ENCODE peak calls at places on chromosomes 1 and 21, in seven cellular contexts. M, C, S, T, L, Y and I are unnamed samples.

GRCh38 chr1:83559090-83559489 is 439.8 kb downstream of the TTLL7 start:
- DNase-seq in M (no peak), C (no peak), S (no peak), T (no peak), L (no peak), Y (no peak), I (no peak)

GRCh38 chr1:206503591-206504362 is 3.6 kb upstream of the RASSF5 start:
- DNase-seq in M (peak; percentile 97), C (peak; percentile 98), S (peak; percentile 100), T (no peak), L (no peak), Y (peak; percentile 78), I (peak; percentile 91)

GRCh38 chr1:5831600-5832335 is 160.5 kb downstream of the NPHP4 start:
- DNase-seq in M (no peak), C (no peak), S (no peak), T (no peak), L (no peak), Y (no peak), I (no peak)

GRCh38 chr1:172429324-172430127 is 9.0 kb downstream of the C1orf105 start:
- DNase-seq in M (peak; percentile 68), C (peak; percentile 70), S (peak; percentile 99), T (no peak), L (no peak), Y (peak; percentile 63), I (no peak)

GRCh38 chr1:149997585-149998262 is 12.8 kb downstream of the OTUD7B start:
- DNase-seq in M (no peak), C (no peak), S (no peak), T (no peak), L (no peak), Y (no peak), I (no peak)

GRCh38 chr1:15680614-15681345 is 3.3 kb upstream of the PLEKHM2 start:
- DNase-seq in M (peak; percentile 95), C (peak; percentile 96), S (peak; percentile 89), T (no peak), L (no peak), Y (no peak), I (peak; percentile 93)

GRCh38 chr1:200659269-200659668 is 10.4 kb downstream of the DDX59 start:
- DNase-seq in M (peak; percentile 88), C (peak; percentile 32), S (peak; percentile 98), T (no peak), L (no peak), Y (peak; percentile 63), I (peak; percentile 62)

GRCh38 chr1:228851196-228851595 is 115.9 kb downstream of the RHOU start:
- DNase-seq in M (no peak), C (no peak), S (no peak), T (no peak), L (no peak), Y (no peak), I (no peak)

GRCh38 chr21:17903029-17903806 is 84.1 kb upstream of the C21orf91 start:
- DNase-seq in M (peak; percentile 49), C (peak; percentile 49), S (peak; percentile 73), T (no peak), L (no peak), Y (no peak), I (no peak)

GRCh38 chr21:42781150-42781980 is 98.0 kb downstream of the WDR4 start:
- DNase-seq in M (peak; percentile 48), C (no peak), S (peak; percentile 36), T (no peak), L (peak; percentile 74), Y (no peak), I (no peak)

GRCh38 chr1:8794605-8795004 is 22.8 kb downstream of the RERE start:
- DNase-seq in M (no peak), C (no peak), S (peak; percentile 18), T (no peak), L (no peak), Y (no peak), I (no peak)

GRCh38 chr1:40914927-40915569 is 52.9 kb upstream of the CITED4 start:
- DNase-seq in M (no peak), C (no peak), S (no peak), T (no peak), L (no peak), Y (no peak), I (no peak)

GRCh38 chr21:46459356-46460112 is 843 bp downstream of the DIP2A start:
- DNase-seq in M (no peak), C (peak; percentile 35), S (peak; percentile 49), T (peak; percentile 28), L (peak; percentile 62), Y (no peak), I (no peak)

GRCh38 chr1:198967566-198967965 is 328.7 kb downstream of the PTPRC start:
- DNase-seq in M (no peak), C (no peak), S (no peak), T (no peak), L (no peak), Y (no peak), I (no peak)

DNA sequence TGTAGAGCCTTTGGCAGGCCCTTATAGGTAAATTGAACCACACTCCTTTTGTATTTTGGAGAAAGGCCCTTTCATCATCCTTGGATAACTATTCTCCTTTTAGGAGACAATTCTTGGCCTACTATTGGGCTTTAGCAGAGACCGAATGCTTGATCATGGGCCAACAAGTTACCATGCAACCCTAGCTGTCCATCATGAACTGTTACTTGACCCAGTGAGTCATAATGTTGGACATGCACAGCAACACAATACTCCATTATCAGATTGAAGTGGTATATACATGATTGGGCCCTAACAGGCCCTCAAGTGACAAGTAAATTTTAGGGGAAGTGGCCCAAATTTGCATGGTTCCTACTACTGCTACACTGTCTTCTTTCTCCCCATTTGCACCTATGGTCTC is 84.4 kb downstream of the CATSPERE start:
- DNase-seq in M (no peak), C (no peak), S (peak; percentile 44), T (no peak), L (no peak), Y (no peak), I (no peak)
- TF ChIP-seq CTCF in M (no peak), C (no peak), S (no peak), T (no peak), L (no peak), Y (no peak), I (no peak)

GRCh38 chr1:30883389-30884172 is 25.0 kb downstream of the SDC3 start:
- DNase-seq in M (no peak), C (no peak), S (no peak), T (no peak), L (no peak), Y (no peak), I (no peak)

GRCh38 chr1:30880631-30881155 is 27.9 kb downstream of the SDC3 start:
- DNase-seq in M (no peak), C (no peak), S (no peak), T (no peak), L (no peak), Y (no peak), I (no peak)

GRCh38 chr1:30882678-30883388 is 25.7 kb downstream of the SDC3 start:
- DNase-seq in M (no peak), C (no peak), S (no peak), T (no peak), L (no peak), Y (no peak), I (no peak)

GRCh38 chr1:30879940-30880339 is 28.6 kb downstream of the SDC3 start:
- DNase-seq in M (no peak), C (no peak), S (peak; percentile 2), T (no peak), L (no peak), Y (no peak), I (no peak)

DNA sequence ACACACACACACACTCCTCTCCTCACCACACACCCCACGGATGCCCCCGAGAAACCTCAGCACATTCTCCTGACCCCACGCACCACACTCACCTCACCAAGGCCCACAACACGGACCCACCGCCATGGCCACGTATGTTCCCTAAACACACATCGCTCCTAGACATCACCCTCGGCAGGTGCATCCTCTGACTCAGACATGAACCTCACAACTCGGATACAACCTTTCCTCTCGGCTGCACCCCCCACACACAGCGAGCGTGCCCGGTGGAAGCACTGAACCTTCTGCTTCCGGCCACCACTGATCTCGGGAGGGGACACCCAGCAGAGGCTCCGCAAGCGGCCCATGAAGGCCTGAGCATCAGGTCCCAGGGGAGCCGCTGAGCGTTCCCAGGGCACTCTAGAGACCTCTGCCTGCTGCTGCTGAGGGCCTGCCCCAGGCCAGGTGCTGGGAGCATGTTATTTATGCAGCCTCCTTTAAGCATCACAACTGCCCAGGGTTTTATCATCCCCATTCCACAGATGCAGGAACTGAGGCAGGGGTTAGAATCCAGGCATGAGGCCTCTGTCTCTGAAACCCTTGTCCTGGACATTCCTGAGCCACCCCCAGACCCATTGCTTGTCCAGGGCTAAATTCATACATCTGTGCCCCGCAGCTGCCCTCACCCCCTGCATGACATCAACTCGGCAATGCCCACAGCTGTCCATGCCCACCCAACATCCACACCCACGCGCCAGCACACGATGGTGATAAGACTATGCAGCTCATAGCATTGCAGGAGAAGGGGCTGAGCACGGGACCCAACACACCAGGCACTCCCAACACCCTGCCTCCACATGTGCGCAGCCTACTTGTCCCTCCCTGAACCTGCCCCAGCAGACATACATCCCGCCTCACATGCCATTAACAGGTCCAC is 27.0 kb downstream of the SDC3 start:
- DNase-seq in M (no peak), C (no peak), S (no peak), T (no peak), L (no peak), Y (no peak), I (no peak)
- H3K27me3 ChIP-seq in M (no peaks in the 10 kb centered on the region), C (no peaks in the 10 kb centered on the region), S (no peaks in the 10 kb centered on the region), T (no peaks in the 10 kb centered on the region), L (no peaks in the 10 kb centered on the region), Y (no peaks in the 10 kb centered on the region), I (no peaks in the 10 kb centered on the region)

GRCh38 chr1:10457910-10458309 is 8.1 kb downstream of the CORT start:
- DNase-seq in M (no peak), C (no peak), S (no peak), T (no peak), L (no peak), Y (no peak), I (no peak)

GRCh38 chr1:10459185-10459584 is 9.4 kb downstream of the CORT start:
- DNase-seq in M (peak; percentile 97), C (peak; percentile 80), S (peak; percentile 84), T (no peak), L (no peak), Y (peak; percentile 8), I (peak; percentile 88)

GRCh38 chr1:10451286-10451685 is 1.5 kb downstream of the CORT start:
- DNase-seq in M (no peak), C (peak; percentile 44), S (no peak), T (no peak), L (no peak), Y (no peak), I (no peak)

GRCh38 chr1:10456661-10457060 is 6.8 kb downstream of the CORT start:
- DNase-seq in M (no peak), C (no peak), S (no peak), T (no peak), L (no peak), Y (no peak), I (no peak)

DNA sequence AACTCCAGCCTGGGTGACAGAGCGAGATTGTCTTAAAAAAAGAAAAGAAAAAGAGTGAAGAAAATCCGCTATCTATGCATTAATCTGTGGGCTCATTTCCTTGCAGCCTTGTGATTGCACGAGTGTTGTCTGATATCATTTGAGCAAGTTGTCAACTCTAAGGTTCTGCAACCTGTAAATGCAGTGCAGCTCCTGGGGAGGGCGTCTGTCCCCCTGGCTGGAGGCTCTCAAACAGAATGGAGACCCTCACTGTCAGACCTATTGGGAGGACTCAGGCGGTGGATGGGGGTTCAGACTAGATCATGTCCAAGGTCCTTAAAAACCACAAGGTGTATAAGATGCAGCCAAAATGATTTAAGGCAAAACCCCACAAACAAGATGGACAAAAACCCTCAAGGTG is 6.2 kb downstream of the CORT start:
- DNase-seq in M (no peak), C (no peak), S (no peak), T (no peak), L (no peak), Y (no peak), I (no peak)
- TF ChIP-seq CTCF in M (no peak), C (no peak), S (no peak), T (no peak), L (no peak), Y (no peak), I (no peak)

GRCh38 chr21:35005825-35006224 is 43.3 kb downstream of the RUNX1 start:
- DNase-seq in M (no peak), C (no peak), S (no peak), T (no peak), L (no peak), Y (no peak), I (no peak)
- H3K27me3 ChIP-seq in M (no peaks in the 10 kb centered on the region), C (no peaks in the 10 kb centered on the region), S (no peaks in the 10 kb centered on the region), T (no peaks in the 10 kb centered on the region), L (no peaks in the 10 kb centered on the region), Y (no peaks in the 10 kb centered on the region), I (no peaks in the 10 kb centered on the region)